ENCODE peak calls at places on chromosomes 16 and 17, in six cellular contexts. One of them, this sample, is unnamed.
A peak's percentile ranks its signal among the peaks of the same experiment; 100 is the strongest.

GRCh38 chr17:78501241-78502036 is 75.8 kb downstream of the DNAH17 start:
- DNase-seq in posterior vena cava: no peak
- DNase-seq in progenitor cell of endocrine pancreas: no peak
- DNase-seq in AG09309: no peak
- DNase-seq in T-helper 1 cell: no peak
- DNase-seq in left ventricle myocardium inferior: no peak
- DNase-seq in this sample: no peak

GRCh38 chr17:79978545-79978852 is 57.2 kb downstream of the TBC1D16 start:
- DNase-seq in AG09309: no peak
- DNase-seq in posterior vena cava: peak; percentile 38
- DNase-seq in left ventricle myocardium inferior: no peak
- DNase-seq in progenitor cell of endocrine pancreas: no peak
- DNase-seq in T-helper 1 cell: no peak
- DNase-seq in this sample: no peak

GRCh38 chr16:81076566-81077076 is 417 bp downstream of the C16orf46 start:
- DNase-seq in progenitor cell of endocrine pancreas: peak; percentile 80
- DNase-seq in T-helper 1 cell: peak; percentile 88
- DNase-seq in AG09309: peak; percentile 14
- DNase-seq in left ventricle myocardium inferior: peak; percentile 89
- DNase-seq in posterior vena cava: peak; percentile 94
- DNase-seq in this sample: peak; percentile 91

GRCh38 chr16:19175492-19176262 is 7.6 kb downstream of the SYT17 start:
- DNase-seq in posterior vena cava: no peak
- DNase-seq in left ventricle myocardium inferior: no peak
- DNase-seq in AG09309: peak; percentile 11
- DNase-seq in T-helper 1 cell: no peak
- DNase-seq in progenitor cell of endocrine pancreas: no peak
- DNase-seq in this sample: no peak

GRCh38 chr17:2083613-2084128 is 28.8 kb downstream of the HIC1 start:
- DNase-seq in left ventricle myocardium inferior: no peak
- DNase-seq in T-helper 1 cell: no peak
- DNase-seq in posterior vena cava: no peak
- DNase-seq in progenitor cell of endocrine pancreas: no peak
- DNase-seq in AG09309: no peak
- DNase-seq in this sample: no peak

GRCh38 chr17:34177642-34178041 is 77.4 kb upstream of the CCL2 start:
- DNase-seq in T-helper 1 cell: no peak
- DNase-seq in progenitor cell of endocrine pancreas: no peak
- DNase-seq in AG09309: peak; percentile 7
- DNase-seq in left ventricle myocardium inferior: no peak
- DNase-seq in posterior vena cava: no peak
- DNase-seq in this sample: no peak

GRCh38 chr16:84111481-84111880 is 5.3 kb downstream of the MBTPS1 start:
- DNase-seq in T-helper 1 cell: no peak
- DNase-seq in left ventricle myocardium inferior: no peak
- DNase-seq in posterior vena cava: no peak
- DNase-seq in progenitor cell of endocrine pancreas: no peak
- DNase-seq in AG09309: no peak
- DNase-seq in this sample: no peak

GRCh38 chr17:40542562-40543411 is 22.5 kb downstream of the CCR7 start:
- DNase-seq in posterior vena cava: peak; percentile 96
- DNase-seq in left ventricle myocardium inferior: peak; percentile 83
- DNase-seq in progenitor cell of endocrine pancreas: no peak
- DNase-seq in AG09309: peak; percentile 84
- DNase-seq in T-helper 1 cell: no peak
- DNase-seq in this sample: peak; percentile 90

GRCh38 chr16:27367463-27368357 is 34.3 kb upstream of the IL21R start:
- DNase-seq in posterior vena cava: peak; percentile 95
- DNase-seq in progenitor cell of endocrine pancreas: peak; percentile 56
- DNase-seq in AG09309: no peak
- DNase-seq in T-helper 1 cell: peak; percentile 87
- DNase-seq in left ventricle myocardium inferior: peak; percentile 83
- DNase-seq in this sample: peak; percentile 90